ENCODE peak calls at places on chromosomes 6 and 20, in four cellular contexts. C is CD8-positive, alpha-beta memory T cell; D is sigmoid colon; V is BJ. Y is an unnamed sample.

GRCh38 chr20:35463455-35464300 is 8.3 kb downstream of the CEP250 start:
- DNase-seq in D (no peak), V (no peak), C (peak), Y (peak)

GRCh38 chr6:130366011-130366963 is at the start of gene TMEM200A:
- DNase-seq in D (peak), C (peak), V (no peak), Y (peak)

GRCh38 chr20:44861547-44862006 is 23.9 kb upstream of the YWHAB start:
- DNase-seq in C (no peak), D (peak), V (peak), Y (peak)

GRCh38 chr6:3466488-3467219 is 9.8 kb upstream of the SLC22A23 start:
- DNase-seq in C (no peak), D (no peak), V (no peak), Y (no peak)

GRCh38 chr20:31710423-31711250 is 12.0 kb downstream of the BCL2L1 start:
- DNase-seq in C (no peak), D (peak), V (no peak), Y (no peak)

GRCh38 chr20:33561981-33562601 is 72.2 kb downstream of the CBFA2T2 start:
- DNase-seq in C (no peak), D (peak), V (peak), Y (peak)

GRCh38 chr6:158653577-158654354 is 3.9 kb downstream of the SYTL3 start:
- DNase-seq in V (no peak), D (no peak), C (peak), Y (no peak)

GRCh38 chr6:122079906-122080305 is 319.5 kb upstream of the HSF2 start:
- DNase-seq in D (no peak), C (no peak), V (no peak), Y (no peak)

GRCh38 chr6:104326173-104327001 is 533.3 kb downstream of the HACE1 start:
- DNase-seq in D (no peak), V (peak), C (no peak), Y (peak)

GRCh38 chr20:6673071-6673470 is 94.4 kb upstream of the BMP2 start:
- DNase-seq in C (no peak), D (no peak), V (no peak), Y (no peak)

GRCh38 chr6:137044366-137045220 is at the start of gene IL20RA:
- DNase-seq in C (no peak), D (peak), V (no peak), Y (no peak)

GRCh38 chr6:163120223-163120622 is 294.3 kb upstream of the QKI start:
- DNase-seq in D (no peak), V (no peak), C (no peak), Y (no peak)

GRCh38 chr6:90079555-90080490 is 185.6 kb downstream of the GJA10 start:
- DNase-seq in D (no peak), C (no peak), V (no peak), Y (no peak)

GRCh38 chr6:5173862-5174643 is 86.7 kb downstream of the LYRM4 start:
- DNase-seq in D (no peak), C (peak), V (no peak), Y (peak)

GRCh38 chr6:4224082-4224978 is 89.0 kb upstream of the ECI2 start:
- DNase-seq in D (no peak), V (no peak), C (no peak), Y (peak)

GRCh38 chr6:133553652-133554051 is 312.5 kb downstream of the EYA4 start:
- DNase-seq in C (no peak), D (no peak), V (no peak), Y (peak)

GRCh38 chr6:40054186-40054585 is 119.9 kb upstream of the MOCS1 start:
- DNase-seq in V (no peak), C (no peak), D (no peak), Y (no peak)

GRCh38 chr6:165662041-165662491 is 975 bp downstream of the PDE10A start:
- DNase-seq in C (no peak), D (no peak), V (no peak), Y (peak)

GRCh38 chr6:35583893-35584688 is 71.4 kb upstream of the TULP1 start:
- DNase-seq in D (peak), V (no peak), C (peak), Y (peak)

GRCh38 chr20:21184810-21185209 is 58.9 kb downstream of the KIZ start:
- DNase-seq in V (no peak), D (no peak), C (no peak), Y (peak)

GRCh38 chr6:149899486-149899885 is 1.6 kb upstream of the RAET1E start:
- DNase-seq in C (no peak), D (no peak), V (no peak), Y (no peak)

GRCh38 chr6:113103618-113104390 is 753.3 kb upstream of the MARCKS start:
- DNase-seq in V (peak), C (no peak), D (no peak), Y (peak)

GRCh38 chr6:132190815-132191175 is 210.5 kb downstream of the MOXD1 start:
- DNase-seq in V (peak), D (no peak), C (no peak), Y (peak)
- H3K4me3 ChIP-seq in V (no peak), D (no peak), C (no peak), Y (no peak)

GRCh38 chr6:29749668-29750067 is 26.4 kb downstream of the HLA-F start:
- DNase-seq in C (no peak), D (no peak), V (no peak), Y (no peak)
- H3K4me3 ChIP-seq in C (peak), D (peak), V (no peak), Y (no peak)

GRCh38 chr6:27452496-27452897 is 20.4 kb downstream of the ZNF184 start:
- DNase-seq in C (no peak), V (no peak), D (no peak), Y (peak)

GRCh38 chr6:27442932-27443331 is 30.0 kb downstream of the ZNF184 start:
- DNase-seq in D (no peak), C (no peak), V (no peak), Y (no peak)

GRCh38 chr6:27451660-27452390 is 21.1 kb downstream of the ZNF184 start:
- DNase-seq in D (no peak), C (no peak), V (no peak), Y (peak)

DNA sequence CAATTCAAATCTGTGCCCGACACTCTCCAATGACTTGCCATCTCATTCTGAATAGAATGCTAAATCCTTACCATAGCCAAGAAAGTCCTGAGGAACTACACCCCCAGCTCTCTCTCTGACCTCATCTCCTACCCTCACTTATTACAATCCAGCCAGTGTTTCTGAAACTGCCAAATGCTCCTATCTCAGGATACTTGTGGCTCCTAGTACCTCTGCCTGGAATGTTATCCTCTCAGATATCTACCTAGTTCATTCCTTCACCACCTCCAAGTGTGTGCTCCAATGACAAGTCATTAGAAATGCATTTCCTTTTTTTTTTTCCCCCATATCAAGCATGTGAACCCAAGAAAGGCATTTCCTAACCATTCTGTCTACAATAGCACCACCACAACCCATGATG is 24.4 kb downstream of the ZNF184 start:
- DNase-seq in V (no peak), C (no peak), D (no peak), Y (no peak)
- H3K4me3 ChIP-seq in V (no peak), C (no peak), D (no peak), Y (no peak)

GRCh38 chr6:88179692-88180091 is 13.5 kb upstream of the CNR1 start:
- DNase-seq in V (no peak), C (no peak), D (no peak), Y (no peak)
- H3K4me3 ChIP-seq in V (no peak), C (no peak), D (no peak), Y (no peak)

GRCh38 chr6:48068326-48069191 is 42.4 kb downstream of the PTCHD4 start:
- DNase-seq in C (no peak), D (no peak), V (no peak), Y (no peak)
- H3K4me3 ChIP-seq in C (no peak), D (peak), V (peak), Y (peak)

GRCh38 chr20:25194333-25194972 is 1.1 kb upstream of the ENTPD6 start:
- DNase-seq in D (no peak), C (no peak), V (no peak), Y (no peak)
- H3K4me3 ChIP-seq in D (no peak), C (no peak), V (no peak), Y (no peak)

Y was measured in cardiac fibroblast.